ENCODE peak calls at places on chromosomes 6 and 20, in six cellular contexts. One of them, this sample, is unnamed.

GRCh38 chr20:6626805-6627204 is 140.7 kb upstream of the BMP2 start:
- DNase-seq in WTC11: peak
- DNase-seq in glutamatergic neuron: no peak
- DNase-seq in IMR-90: no peak
- DNase-seq in K562: no peak
- DNase-seq in astrocyte of the spinal cord: no peak
- DNase-seq in this sample: no peak

GRCh38 chr6:7604003-7604402 is 14.0 kb downstream of the SNRNP48 start:
- DNase-seq in glutamatergic neuron: no peak
- DNase-seq in WTC11: no peak
- DNase-seq in K562: no peak
- DNase-seq in IMR-90: no peak
- DNase-seq in astrocyte of the spinal cord: no peak
- DNase-seq in this sample: no peak

GRCh38 chr6:161435426-161436065 is 161.7 kb upstream of the AGPAT4 start:
- DNase-seq in astrocyte of the spinal cord: no peak
- DNase-seq in K562: no peak
- DNase-seq in WTC11: no peak
- DNase-seq in IMR-90: no peak
- DNase-seq in glutamatergic neuron: no peak
- DNase-seq in this sample: no peak

GRCh38 chr6:71197770-71198169 is 90.8 kb upstream of the OGFRL1 start:
- DNase-seq in IMR-90: peak
- DNase-seq in astrocyte of the spinal cord: peak
- DNase-seq in glutamatergic neuron: no peak
- DNase-seq in WTC11: no peak
- DNase-seq in K562: no peak
- DNase-seq in this sample: no peak

GRCh38 chr6:125906158-125906998 is 50.2 kb upstream of the HINT3 start:
- DNase-seq in IMR-90: peak
- DNase-seq in WTC11: peak
- DNase-seq in K562: peak
- DNase-seq in glutamatergic neuron: peak
- DNase-seq in astrocyte of the spinal cord: no peak
- DNase-seq in this sample: no peak

GRCh38 chr20:32287231-32287638 is 9.8 kb downstream of the KIF3B start:
- DNase-seq in glutamatergic neuron: no peak
- DNase-seq in IMR-90: no peak
- DNase-seq in astrocyte of the spinal cord: no peak
- DNase-seq in WTC11: no peak
- DNase-seq in K562: no peak
- DNase-seq in this sample: no peak

GRCh38 chr6:26452631-26453030 is 5.1 kb upstream of the BTN2A1 start:
- DNase-seq in astrocyte of the spinal cord: no peak
- DNase-seq in K562: no peak
- DNase-seq in IMR-90: no peak
- DNase-seq in WTC11: no peak
- DNase-seq in glutamatergic neuron: no peak
- DNase-seq in this sample: no peak

GRCh38 chr20:62183426-62184142 is 756 bp downstream of the MTG2 start:
- DNase-seq in WTC11: no peak
- DNase-seq in K562: peak
- DNase-seq in glutamatergic neuron: peak
- DNase-seq in astrocyte of the spinal cord: peak
- DNase-seq in IMR-90: no peak
- DNase-seq in this sample: no peak

DNA sequence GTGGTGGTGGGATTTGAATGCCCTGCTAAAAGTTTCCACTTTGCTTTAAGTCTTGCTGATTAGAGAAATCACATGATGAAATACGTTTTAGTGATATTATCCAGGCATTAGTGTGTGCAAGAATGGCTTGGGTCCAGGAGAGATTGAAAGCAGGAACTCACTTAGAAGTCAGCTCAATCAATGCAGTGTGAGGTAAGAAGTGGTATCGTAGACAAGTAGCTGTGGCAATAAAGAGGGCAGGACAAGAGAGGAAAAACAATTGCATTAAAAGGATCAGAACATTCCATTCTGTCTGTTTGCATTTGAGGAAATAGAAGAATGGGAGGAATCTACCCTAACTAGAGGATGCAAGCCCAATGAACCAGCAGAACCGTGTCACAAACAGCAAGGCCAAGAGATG is 52.7 kb downstream of the RPS12 start:
- DNase-seq in glutamatergic neuron: no peak
- DNase-seq in IMR-90: peak
- DNase-seq in WTC11: no peak
- DNase-seq in K562: no peak
- DNase-seq in astrocyte of the spinal cord: no peak
- DNase-seq in this sample: no peak
- TF ChIP-seq CTCF in glutamatergic neuron: no peak
- TF ChIP-seq CTCF in IMR-90: no peak
- TF ChIP-seq CTCF in WTC11: no peak
- TF ChIP-seq CTCF in K562: no peak
- TF ChIP-seq CTCF in astrocyte of the spinal cord: no peak
- TF ChIP-seq CTCF in this sample: no peak

GRCh38 chr6:118146584-118146983 is 239.5 kb downstream of the SLC35F1 start:
- DNase-seq in astrocyte of the spinal cord: peak
- DNase-seq in WTC11: no peak
- DNase-seq in glutamatergic neuron: no peak
- DNase-seq in IMR-90: no peak
- DNase-seq in K562: no peak
- DNase-seq in this sample: no peak

DNA sequence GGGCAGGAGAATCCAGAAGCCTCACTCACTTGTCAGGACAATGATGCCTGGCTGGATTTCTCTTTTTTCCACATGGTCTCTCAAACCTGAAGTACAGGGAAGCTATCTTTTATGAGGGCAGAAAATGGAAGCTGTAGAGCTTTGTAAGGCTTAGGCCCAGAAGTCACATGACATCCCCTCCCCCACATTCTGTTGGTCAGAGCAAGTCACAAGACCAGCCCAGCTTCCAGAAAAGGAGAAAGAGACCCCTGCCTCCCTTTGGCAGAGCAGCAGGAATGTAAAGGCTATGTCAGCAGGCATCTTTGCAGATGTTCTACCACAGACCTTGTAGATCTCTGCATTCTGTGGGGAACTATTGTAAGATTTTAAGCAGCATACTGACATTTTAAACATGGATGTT is 245.5 kb downstream of the SLC35F1 start:
- DNase-seq in glutamatergic neuron: no peak
- DNase-seq in astrocyte of the spinal cord: no peak
- DNase-seq in K562: no peak
- DNase-seq in WTC11: no peak
- DNase-seq in IMR-90: no peak
- DNase-seq in this sample: no peak
- TF ChIP-seq CTCF in glutamatergic neuron: no peak
- TF ChIP-seq CTCF in astrocyte of the spinal cord: no peak
- TF ChIP-seq CTCF in K562: no peak
- TF ChIP-seq CTCF in WTC11: no peak
- TF ChIP-seq CTCF in IMR-90: no peak
- TF ChIP-seq CTCF in this sample: no peak

GRCh38 chr6:154274175-154274574 is 82.4 kb downstream of the IPCEF1 start:
- DNase-seq in IMR-90: no peak
- DNase-seq in glutamatergic neuron: no peak
- DNase-seq in astrocyte of the spinal cord: no peak
- DNase-seq in K562: no peak
- DNase-seq in WTC11: no peak
- DNase-seq in this sample: no peak

GRCh38 chr6:154276810-154277577 is 79.6 kb downstream of the IPCEF1 start:
- DNase-seq in glutamatergic neuron: no peak
- DNase-seq in K562: peak
- DNase-seq in WTC11: no peak
- DNase-seq in IMR-90: peak
- DNase-seq in astrocyte of the spinal cord: peak
- DNase-seq in this sample: no peak

GRCh38 chr6:154277578-154278128 is 79.0 kb downstream of the IPCEF1 start:
- DNase-seq in K562: no peak
- DNase-seq in WTC11: no peak
- DNase-seq in astrocyte of the spinal cord: no peak
- DNase-seq in IMR-90: no peak
- DNase-seq in glutamatergic neuron: no peak
- DNase-seq in this sample: no peak
- TF ChIP-seq CTCF in K562: no peak
- TF ChIP-seq CTCF in WTC11: no peak
- TF ChIP-seq CTCF in astrocyte of the spinal cord: no peak
- TF ChIP-seq CTCF in IMR-90: no peak
- TF ChIP-seq CTCF in glutamatergic neuron: no peak
- TF ChIP-seq CTCF in this sample: no peak

GRCh38 chr6:138520463-138520862 is 21.2 kb upstream of the NHSL1 start:
- DNase-seq in astrocyte of the spinal cord: peak
- DNase-seq in glutamatergic neuron: no peak
- DNase-seq in WTC11: no peak
- DNase-seq in K562: no peak
- DNase-seq in IMR-90: no peak
- DNase-seq in this sample: no peak
- TF ChIP-seq CTCF in astrocyte of the spinal cord: peak
- TF ChIP-seq CTCF in glutamatergic neuron: peak
- TF ChIP-seq CTCF in WTC11: no peak
- TF ChIP-seq CTCF in K562: no peak
- TF ChIP-seq CTCF in IMR-90: peak
- TF ChIP-seq CTCF in this sample: peak

DNA sequence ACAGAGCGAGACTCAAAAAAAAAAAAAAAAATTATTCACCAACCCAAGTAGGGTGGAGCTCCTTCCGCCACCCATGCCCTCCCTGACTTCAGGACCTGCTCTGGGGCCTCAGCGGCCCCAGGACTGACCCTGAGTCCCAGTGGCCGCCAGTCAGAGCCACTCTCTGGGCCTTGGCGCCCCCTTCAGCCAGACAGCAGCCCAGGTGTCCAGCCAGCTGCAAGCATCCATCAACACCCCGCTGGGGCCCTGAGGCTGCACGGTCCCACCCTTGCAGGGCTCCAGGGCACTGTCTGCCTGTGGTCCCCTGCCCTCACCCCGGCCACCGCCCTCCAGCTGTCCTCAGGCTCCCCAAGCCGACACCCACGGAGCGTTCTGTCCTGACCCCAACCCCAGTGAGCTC is 11.4 kb upstream of the KCNQ2 start:
- DNase-seq in K562: no peak
- DNase-seq in astrocyte of the spinal cord: no peak
- DNase-seq in WTC11: peak
- DNase-seq in IMR-90: no peak
- DNase-seq in glutamatergic neuron: peak
- DNase-seq in this sample: no peak
- TF ChIP-seq CTCF in K562: peak
- TF ChIP-seq CTCF in astrocyte of the spinal cord: no peak
- TF ChIP-seq CTCF in WTC11: no peak
- TF ChIP-seq CTCF in IMR-90: no peak
- TF ChIP-seq CTCF in glutamatergic neuron: no peak
- TF ChIP-seq CTCF in this sample: no peak

GRCh38 chr6:73309784-73310502 is 44.1 kb downstream of the DPPA5 start:
- DNase-seq in WTC11: peak
- DNase-seq in glutamatergic neuron: peak
- DNase-seq in K562: peak
- DNase-seq in astrocyte of the spinal cord: peak
- DNase-seq in IMR-90: peak
- DNase-seq in this sample: peak

GRCh38 chr6:73309534-73309783 is 44.6 kb downstream of the DPPA5 start:
- DNase-seq in IMR-90: no peak
- DNase-seq in astrocyte of the spinal cord: no peak
- DNase-seq in K562: no peak
- DNase-seq in glutamatergic neuron: no peak
- DNase-seq in WTC11: no peak
- DNase-seq in this sample: no peak

GRCh38 chr6:73314577-73315492 is 39.2 kb downstream of the DPPA5 start:
- DNase-seq in IMR-90: no peak
- DNase-seq in WTC11: peak
- DNase-seq in K562: no peak
- DNase-seq in astrocyte of the spinal cord: no peak
- DNase-seq in glutamatergic neuron: peak
- DNase-seq in this sample: no peak

GRCh38 chr6:73308712-73309533 is 45.2 kb downstream of the DPPA5 start:
- DNase-seq in WTC11: peak
- DNase-seq in astrocyte of the spinal cord: peak
- DNase-seq in IMR-90: no peak
- DNase-seq in glutamatergic neuron: no peak
- DNase-seq in K562: peak
- DNase-seq in this sample: no peak
- TF ChIP-seq CTCF in WTC11: no peak
- TF ChIP-seq CTCF in astrocyte of the spinal cord: peak
- TF ChIP-seq CTCF in IMR-90: peak
- TF ChIP-seq CTCF in glutamatergic neuron: no peak
- TF ChIP-seq CTCF in K562: peak
- TF ChIP-seq CTCF in this sample: no peak

DNA sequence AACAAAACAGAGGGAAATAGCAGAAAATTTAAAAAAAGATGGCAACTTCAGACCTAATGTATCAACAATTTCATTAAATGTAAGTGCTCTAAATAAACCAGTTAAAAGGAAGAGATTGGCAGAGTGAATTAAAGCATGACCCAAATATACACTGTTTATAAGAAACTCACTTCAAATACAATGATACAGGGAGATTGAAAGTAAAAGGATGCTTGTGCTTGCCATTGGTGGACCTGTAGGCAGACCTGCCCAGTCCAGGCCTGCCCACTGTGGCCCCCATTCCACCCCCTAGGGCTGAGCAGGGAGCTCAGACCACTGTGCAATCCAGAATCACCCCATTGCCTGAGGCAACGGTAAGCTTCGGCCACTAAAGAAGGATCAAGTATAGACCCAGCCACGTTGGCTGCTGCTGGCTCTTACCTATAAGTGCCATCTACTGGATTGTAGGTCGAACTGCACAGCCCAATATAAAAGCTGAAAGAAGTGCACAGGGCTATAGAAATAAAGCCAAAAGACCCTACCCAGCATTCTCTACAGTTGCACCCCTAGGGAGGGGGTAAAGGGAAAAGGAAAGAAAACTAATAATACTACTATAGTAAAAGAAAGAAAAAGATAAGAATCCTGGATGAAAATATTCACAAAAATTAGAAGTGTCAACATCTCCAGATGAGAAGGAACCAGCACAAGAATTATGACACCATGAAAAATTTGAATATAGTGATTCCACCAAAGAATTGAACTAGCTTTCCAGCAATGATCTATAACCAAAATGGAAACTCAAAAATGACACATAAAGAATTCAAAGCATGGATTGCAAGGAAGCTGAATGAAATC is 36.1 kb downstream of the PSMB1 start:
- DNase-seq in astrocyte of the spinal cord: peak
- DNase-seq in K562: peak
- DNase-seq in glutamatergic neuron: peak
- DNase-seq in IMR-90: peak
- DNase-seq in WTC11: peak
- DNase-seq in this sample: peak
- TF ChIP-seq CTCF in astrocyte of the spinal cord: peak
- TF ChIP-seq CTCF in K562: peak
- TF ChIP-seq CTCF in glutamatergic neuron: peak
- TF ChIP-seq CTCF in IMR-90: peak
- TF ChIP-seq CTCF in WTC11: peak
- TF ChIP-seq CTCF in this sample: peak

DNA sequence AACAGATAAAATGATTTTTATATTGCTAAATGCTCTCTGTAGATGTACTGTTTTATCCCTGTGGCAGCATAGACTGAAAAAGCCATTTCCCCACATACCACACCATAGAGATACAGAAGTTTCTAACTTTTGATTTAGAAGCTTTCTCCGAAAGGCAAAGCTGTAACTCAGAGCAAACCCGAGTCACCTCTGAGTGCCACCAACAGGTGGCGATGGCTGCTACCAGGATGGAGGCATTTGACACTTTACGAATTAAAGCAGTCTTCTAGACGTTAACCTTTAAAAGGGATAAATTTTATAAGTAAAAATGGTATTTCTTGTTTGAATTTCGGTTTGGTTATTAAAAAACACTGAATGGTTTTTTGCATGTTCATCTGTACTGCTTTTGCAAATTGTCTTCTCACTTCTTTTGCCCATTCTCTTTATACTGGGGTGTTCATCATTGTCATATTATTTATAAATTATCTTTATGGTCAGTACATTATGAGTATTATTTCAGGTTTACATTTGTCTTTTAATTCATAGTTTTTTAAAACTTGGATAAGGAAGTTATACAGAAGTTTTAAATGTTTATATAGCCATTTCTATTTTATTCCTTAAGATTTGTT is 201.0 kb upstream of the CEP162 start:
- DNase-seq in WTC11: peak
- DNase-seq in glutamatergic neuron: peak
- DNase-seq in K562: peak
- DNase-seq in IMR-90: peak
- DNase-seq in astrocyte of the spinal cord: peak
- DNase-seq in this sample: no peak
- TF ChIP-seq CTCF in WTC11: peak
- TF ChIP-seq CTCF in glutamatergic neuron: peak
- TF ChIP-seq CTCF in K562: peak
- TF ChIP-seq CTCF in IMR-90: peak
- TF ChIP-seq CTCF in astrocyte of the spinal cord: peak
- TF ChIP-seq CTCF in this sample: no peak

This sample was measured in natural killer cell.